ENCODE peak calls at places on chromosomes 5 and 9, in six cellular contexts. T is A673, D is psoas muscle, H is Peyer's patch, M is iPS DF 6.9, J is mucosa of descending colon. B is an unnamed sample. For H3K4me1, the result is how much of the 10 kb centered on the place peaks cover.

GRCh38 chr9:134721344-134721743 is 79.7 kb downstream of the COL5A1 start:
- DNase-seq in T (no peak), D (no peak), H (no peak), M (no peak), J (no peak), B (no peak)

GRCh38 chr9:100443781-100444768 is 17.1 kb downstream of the MSANTD3 start:
- DNase-seq in T (no peak), D (no peak), H (no peak), M (no peak), J (no peak), B (no peak)

GRCh38 chr9:36913393-36914211 is 120.5 kb downstream of the PAX5 start:
- DNase-seq in T (no peak), D (no peak), H (no peak), M (no peak), J (no peak), B (no peak)

GRCh38 chr5:11310158-11310557 is 549.1 kb upstream of the DAP start:
- DNase-seq in T (no peak), D (no peak), H (no peak), M (no peak), J (no peak), B (no peak)

GRCh38 chr9:36997414-36997813 is 36.7 kb downstream of the PAX5 start:
- DNase-seq in T (peak), D (no peak), H (no peak), M (no peak), J (no peak), B (no peak)

GRCh38 chr5:81269751-81270686 is 31.4 kb upstream of the ZCCHC9 start:
- DNase-seq in T (peak), D (no peak), H (no peak), M (no peak), J (no peak), B (no peak)

GRCh38 chr5:106312360-106312759 is 1358.4 kb downstream of the EFNA5 start:
- DNase-seq in T (no peak), D (no peak), H (no peak), M (no peak), J (no peak), B (no peak)

GRCh38 chr5:78537821-78538220 is 110.8 kb downstream of the LHFPL2 start:
- DNase-seq in T (peak), D (no peak), H (no peak), M (no peak), J (no peak), B (no peak)

GRCh38 chr5:17185776-17186175 is 31.7 kb upstream of the BASP1 start:
- DNase-seq in T (no peak), D (peak), H (peak), M (no peak), J (no peak), B (no peak)

GRCh38 chr9:89519393-89519805 is 21.5 kb upstream of the SEMA4D start:
- DNase-seq in T (no peak), D (peak), H (no peak), M (no peak), J (no peak), B (no peak)

GRCh38 chr5:109410389-109411174 is 808 bp upstream of the PJA2 start:
- DNase-seq in T (peak), D (peak), H (peak), M (peak), J (peak), B (peak)

GRCh38 chr9:76657265-76657664 is 107.0 kb upstream of the PCA3 start:
- DNase-seq in T (no peak), D (no peak), H (no peak), M (no peak), J (no peak), B (no peak)

GRCh38 chr9:97788763-97789663 is 64.0 kb upstream of the FOXE1 start:
- DNase-seq in T (no peak), D (no peak), H (no peak), M (no peak), J (no peak), B (no peak)

GRCh38 chr5:39700523-39700922 is 275.7 kb upstream of the DAB2 start:
- DNase-seq in T (no peak), D (no peak), H (no peak), M (no peak), J (no peak), B (no peak)

GRCh38 chr5:143311428-143311827 is 92.1 kb downstream of the NR3C1 start:
- DNase-seq in T (no peak), D (no peak), H (no peak), M (no peak), J (no peak), B (no peak)

GRCh38 chr9:121860744-121861143 is 209.3 kb downstream of the DAB2IP start:
- DNase-seq in T (peak), D (no peak), H (no peak), M (no peak), J (no peak), B (no peak)

GRCh38 chr9:88270398-88270797 is 117.8 kb upstream of the SPIN1 start:
- DNase-seq in T (peak), D (no peak), H (no peak), M (no peak), J (no peak), B (no peak)

GRCh38 chr9:2616726-2617377 is 4.7 kb upstream of the VLDLR start:
- DNase-seq in T (no peak), D (no peak), H (no peak), M (no peak), J (no peak), B (no peak)

GRCh38 chr5:56301041-56301440 is 67.9 kb upstream of the ANKRD55 start:
- DNase-seq in T (no peak), D (no peak), H (no peak), M (no peak), J (no peak), B (no peak)

GRCh38 chr9:124122813-124123462 is 111.4 kb downstream of the LHX2 start:
- DNase-seq in T (no peak), D (no peak), H (no peak), M (no peak), J (no peak), B (no peak)

GRCh38 chr5:134626369-134627014 is 6.1 kb downstream of the SAR1B start:
- DNase-seq in T (no peak), D (no peak), H (no peak), M (no peak), J (no peak), B (no peak)

GRCh38 chr5:87079219-87079618 is 188.5 kb upstream of the RASA1 start:
- DNase-seq in T (peak), D (no peak), H (no peak), M (no peak), J (no peak), B (no peak)

GRCh38 chr9:131728961-131729360 is 10.9 kb downstream of the RAPGEF1 start:
- DNase-seq in T (no peak), D (no peak), H (peak), M (no peak), J (no peak), B (no peak)

GRCh38 chr9:99411068-99411467 is 189.0 kb downstream of the SEC61B start:
- DNase-seq in T (no peak), D (no peak), H (no peak), M (no peak), J (no peak), B (no peak)

GRCh38 chr9:32264171-32264862 is 120.1 kb upstream of the ACO1 start:
- DNase-seq in T (peak), D (no peak), H (no peak), M (peak), J (no peak), B (no peak)

GRCh38 chr9:90969021-90969675 is 167.5 kb downstream of the SYK start:
- DNase-seq in T (no peak), D (no peak), H (no peak), M (no peak), J (no peak), B (no peak)

GRCh38 chr5:134224905-134225779 is 731 bp downstream of the PPP2CA start:
- DNase-seq in T (peak), D (peak), H (peak), M (no peak), J (peak), B (peak)

GRCh38 chr5:141866111-141866510 is 12.1 kb downstream of the PCDH1 start:
- DNase-seq in T (no peak), D (peak), H (peak), M (no peak), J (peak), B (no peak)

GRCh38 chr5:121870489-121870888 is 18.8 kb downstream of the FTMT start:
- DNase-seq in T (peak), D (no peak), H (no peak), M (no peak), J (no peak), B (no peak)

GRCh38 chr5:180003145-180003544 is 68.4 kb downstream of the RNF130 start:
- DNase-seq in T (no peak), D (no peak), H (no peak), M (no peak), J (no peak), B (no peak)

GRCh38 chr9:113456235-113456634 is 7.3 kb upstream of the RGS3 start:
- DNase-seq in T (no peak), D (no peak), H (no peak), M (no peak), J (no peak), B (no peak)

GRCh38 chr5:146188358-146188757 is 5.9 kb upstream of the LARS1 start:
- DNase-seq in T (no peak), D (no peak), H (no peak), M (no peak), J (no peak), B (no peak)

GRCh38 chr5:132671000-132671399 is 2.8 kb upstream of the IL4 start:
- DNase-seq in T (no peak), D (no peak), H (no peak), M (no peak), J (no peak), B (no peak)

GRCh38 chr5:53092242-53092641 is 17.3 kb downstream of the MOCS2 start:
- DNase-seq in T (no peak), D (no peak), H (no peak), M (no peak), J (no peak), B (no peak)
- H3K4me1 ChIP-seq in T (under half), D (under half), H (under half), M (under half), J (under half), B (under half)

GRCh38 chr5:139105621-139106071 is 92.5 kb downstream of the SIL1 start:
- DNase-seq in T (no peak), D (no peak), H (no peak), M (no peak), J (no peak), B (no peak)
- H3K4me3 ChIP-seq in T (no peak), D (peak), H (no peak), M (no peak), J (no peak), B (no peak)

GRCh38 chr5:124936626-124936933 is 190.1 kb upstream of the ZNF608 start:
- DNase-seq in T (no peak), D (no peak), H (no peak), M (no peak), J (no peak), B (no peak)

GRCh38 chr5:124935060-124935459 is 188.6 kb upstream of the ZNF608 start:
- DNase-seq in T (no peak), D (no peak), H (peak), M (no peak), J (no peak), B (no peak)

GRCh38 chr5:124929000-124929399 is 182.6 kb upstream of the ZNF608 start:
- DNase-seq in T (no peak), D (no peak), H (no peak), M (no peak), J (no peak), B (no peak)

GRCh38 chr5:124927735-124928134 is 181.3 kb upstream of the ZNF608 start:
- DNase-seq in T (peak), D (no peak), H (no peak), M (no peak), J (no peak), B (no peak)

DNA sequence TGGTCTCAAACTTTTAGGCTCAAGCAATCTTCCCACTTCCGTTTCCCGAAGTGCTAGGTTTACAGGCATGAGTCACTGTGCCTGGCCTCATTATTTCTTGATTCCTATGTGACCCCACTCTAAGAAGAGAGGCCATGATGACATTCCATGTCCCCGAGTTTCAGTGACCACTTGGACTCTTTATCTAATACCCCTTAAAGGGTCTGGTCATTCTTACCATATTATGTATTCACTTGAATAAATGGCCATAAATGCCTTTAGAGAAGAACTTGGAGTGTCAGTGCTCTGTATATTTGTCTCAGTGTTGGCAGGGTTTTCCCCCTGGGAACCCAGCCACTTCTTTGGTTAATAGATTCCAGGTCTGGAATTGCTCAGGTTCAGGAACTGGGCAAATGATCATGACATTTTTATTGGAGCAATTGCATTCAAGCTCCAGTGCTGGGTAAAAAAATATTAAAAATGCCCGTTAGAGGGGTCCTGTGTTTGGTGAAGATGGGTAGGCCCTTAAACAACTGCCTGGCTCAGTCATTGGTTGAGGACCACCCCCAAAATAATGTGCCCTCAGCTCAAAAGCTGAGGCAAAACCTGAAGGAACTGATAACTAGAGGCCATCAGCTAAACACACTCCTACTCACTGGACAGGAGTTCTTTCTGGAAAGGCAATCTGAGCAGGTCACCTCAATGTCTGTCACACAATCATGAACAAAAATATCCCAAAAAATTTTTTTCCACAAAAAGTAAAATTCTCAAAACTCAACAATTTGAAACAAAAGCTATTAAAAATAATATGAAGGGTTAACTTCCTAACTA is 186.6 kb upstream of the ZNF608 start:
- DNase-seq in T (no peak), D (no peak), H (no peak), M (no peak), J (no peak), B (no peak)
- H3K4me1 ChIP-seq in T (under half), D (under half), H (under half), M (under half), J (under half), B (under half)

DNA sequence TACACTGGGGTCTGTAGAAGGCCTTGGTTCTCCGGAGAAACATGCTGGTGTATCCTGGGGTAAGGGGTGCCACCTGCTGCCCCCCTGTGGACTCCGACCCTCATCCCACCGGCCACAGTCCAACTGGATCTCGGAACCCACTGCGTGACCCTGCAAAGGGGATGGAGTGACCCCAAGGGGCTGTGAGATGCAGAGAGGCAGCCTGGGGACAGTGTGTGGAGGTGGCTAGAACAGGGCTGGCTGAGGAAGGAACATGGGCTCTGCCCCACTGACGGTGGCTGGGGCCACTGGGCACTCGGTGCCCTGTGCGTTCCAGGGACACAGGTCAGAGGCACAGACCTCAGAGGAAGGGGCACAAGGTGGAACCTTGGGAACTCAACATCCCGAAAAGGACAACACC is 2.3 kb downstream of the NACC2 start:
- DNase-seq in T (no peak), D (peak), H (no peak), M (no peak), J (peak), B (no peak)
- H3K4me3 ChIP-seq in T (no peak), D (peak), H (no peak), M (no peak), J (no peak), B (no peak)

DNA sequence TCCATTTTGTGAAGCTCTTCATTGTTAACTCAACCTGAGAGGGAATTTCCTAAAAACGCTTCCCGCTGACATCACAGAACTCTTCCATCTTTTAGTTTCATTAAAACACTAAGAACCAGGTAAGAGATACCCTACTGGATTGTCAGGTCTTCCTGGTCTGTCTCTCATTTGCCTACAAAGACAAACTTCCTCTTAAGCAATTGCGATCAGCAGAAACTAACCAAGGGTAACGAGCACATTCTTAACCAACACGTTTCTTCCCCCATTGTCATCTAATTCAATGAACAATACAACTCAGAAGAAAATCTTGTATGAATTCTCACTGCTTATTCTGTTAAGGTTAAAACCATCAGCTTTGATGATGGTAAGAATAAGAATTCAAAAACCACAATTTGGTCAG is 6.6 kb downstream of the FBXW11 start:
- DNase-seq in T (no peak), D (no peak), H (no peak), M (no peak), J (no peak), B (no peak)
- H3K4me1 ChIP-seq in T (under half), D (under half), H (under half), M (under half), J (under half), B (under half)

GRCh38 chr5:102832445-102832844 is 77.3 kb downstream of the PAM start:
- DNase-seq in T (no peak), D (no peak), H (no peak), M (no peak), J (no peak), B (no peak)
- H3K4me3 ChIP-seq in T (no peak), D (no peak), H (no peak), M (no peak), J (no peak), B (no peak)

DNA sequence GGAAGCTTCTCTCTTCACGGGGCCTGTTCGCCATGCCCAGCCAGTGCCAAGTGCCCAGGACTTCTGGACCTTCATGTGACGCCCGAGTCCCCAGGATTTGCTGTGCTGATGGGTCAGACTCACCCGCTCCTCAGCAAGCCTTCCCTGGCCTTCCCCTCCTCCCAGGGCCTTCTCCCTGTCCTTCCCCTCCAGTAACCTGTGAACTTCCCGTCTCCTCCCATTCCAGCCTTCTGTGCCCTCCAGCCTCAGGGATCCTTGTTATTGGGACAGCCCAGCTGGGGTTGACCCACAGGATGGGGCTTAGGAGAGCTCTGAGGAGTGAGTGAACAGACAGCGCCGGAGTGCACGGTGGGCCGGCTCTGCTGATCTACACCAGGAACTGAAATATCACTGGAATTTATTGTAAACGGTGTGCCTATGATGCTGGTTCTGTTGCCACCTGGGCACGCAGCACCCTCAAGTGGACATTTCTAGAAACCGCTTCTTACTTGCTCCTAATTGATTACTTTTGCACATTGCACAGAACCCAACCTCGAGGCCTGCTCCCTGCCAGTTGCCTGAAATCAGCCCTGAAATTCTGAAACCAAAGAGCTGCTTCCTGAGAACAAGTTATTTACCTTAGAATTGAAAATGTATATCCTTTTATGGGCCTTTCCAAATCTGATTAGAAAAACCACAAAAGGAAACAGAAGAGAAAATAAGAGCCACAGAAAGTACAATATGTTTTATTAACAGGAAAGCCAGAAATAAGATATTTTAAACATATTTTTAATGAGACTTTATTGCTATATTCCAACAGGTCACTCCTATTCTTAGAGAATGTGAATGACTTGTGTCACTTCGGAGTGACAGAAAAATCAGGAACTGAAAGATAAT is 1.6 kb downstream of the SPAAR start:
- DNase-seq in T (peak), D (peak), H (peak), M (no peak), J (peak), B (no peak)
- H3K4me1 ChIP-seq in T (under half), D (under half), H (under half), M (under half), J (half or more), B (half or more)

DNA sequence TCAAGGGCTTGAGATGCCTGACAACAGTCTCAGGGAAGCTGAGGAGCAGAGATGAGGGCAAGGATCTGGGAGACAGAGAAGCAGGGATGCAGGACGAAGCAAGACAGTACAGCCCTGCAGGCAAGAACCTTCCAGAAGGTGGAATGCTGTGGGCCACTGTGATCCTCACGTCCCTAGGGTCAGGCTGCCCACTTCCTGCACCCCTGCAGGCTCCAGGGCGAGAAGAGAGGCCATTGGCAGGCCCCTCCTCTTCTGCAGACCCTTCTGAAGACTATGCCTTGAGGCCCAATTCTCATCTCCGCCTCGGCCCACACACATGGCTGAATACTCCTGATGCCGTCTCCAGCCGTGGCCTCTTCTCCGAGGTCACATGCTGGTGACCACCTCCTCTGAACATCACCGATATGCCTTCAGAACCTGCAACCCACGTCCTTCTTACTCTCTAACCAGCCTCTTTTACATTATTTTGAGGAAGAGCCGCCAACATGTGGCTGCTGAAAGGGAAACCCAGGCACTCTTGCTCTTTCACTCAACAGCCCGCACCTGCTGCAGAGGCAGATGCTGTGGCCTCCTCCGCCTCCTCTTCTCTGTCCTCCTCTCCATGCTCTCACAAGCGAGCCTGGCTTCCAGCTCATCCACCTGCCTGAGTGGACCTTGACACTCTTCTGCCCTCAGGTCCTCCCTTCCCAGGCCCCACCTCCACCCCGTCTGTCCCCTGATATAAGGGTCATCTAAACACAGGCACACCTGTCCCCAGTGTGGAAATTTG is 181.5 kb downstream of the IRX2 start:
- DNase-seq in T (no peak), D (no peak), H (no peak), M (no peak), J (no peak), B (no peak)
- H3K4me3 ChIP-seq in T (no peak), D (no peak), H (no peak), M (no peak), J (no peak), B (no peak)